ENCODE peak calls at places on chromosomes 16 and 17, in five cellular contexts. A is ascending aorta, T is mucosa of descending colon, G is pancreas, C is body of pancreas. Z is an unnamed sample.

GRCh38 chr16:28610595-28611270 is 889 bp upstream of the SULT1A1 start:
- DNase-seq in T (no peak), G (no peak), C (peak; percentile 27), A (no peak), Z (no peak)

GRCh38 chr17:18145811-18146210 is 37.3 kb downstream of the MYO15A start:
- DNase-seq in G (no peak), T (no peak), A (no peak), C (no peak), Z (no peak)

GRCh38 chr16:84568066-84568465 is 49.8 kb downstream of the COTL1 start:
- DNase-seq in T (no peak), C (no peak), A (no peak), G (no peak), Z (no peak)

GRCh38 chr16:3889059-3889458 is 8.5 kb upstream of the CREBBP start:
- DNase-seq in T (no peak), G (no peak), A (peak; percentile 2), C (no peak), Z (no peak)

GRCh38 chr16:4333308-4333638 is 17.4 kb downstream of the GLIS2 start:
- DNase-seq in T (no peak), G (no peak), C (no peak), A (no peak), Z (no peak)

GRCh38 chr17:1718362-1719165 is 5.9 kb upstream of the WDR81 start:
- DNase-seq in A (no peak), T (peak; percentile 61), C (no peak), G (no peak), Z (peak; percentile 67)

GRCh38 chr17:81961554-81962498 is 839 bp upstream of the NOTUM start:
- DNase-seq in C (no peak), T (no peak), G (peak; percentile 78), A (no peak), Z (no peak)

GRCh38 chr16:85571813-85572619 is 41.1 kb upstream of the GSE1 start:
- DNase-seq in A (no peak), T (no peak), C (no peak), G (no peak), Z (no peak)

GRCh38 chr17:1714488-1714979 is 4.4 kb upstream of the TLCD2 start:
- DNase-seq in G (peak; percentile 97), C (peak; percentile 98), T (peak; percentile 97), A (peak; percentile 100), Z (peak; percentile 98)

GRCh38 chr17:78442648-78443128 is 64.2 kb downstream of the PGS1 start:
- DNase-seq in A (peak; percentile 87), G (peak; percentile 38), T (peak; percentile 81), C (peak; percentile 28), Z (peak; percentile 90)

GRCh38 chr17:70169707-70170597 is 620 bp downstream of the KCNJ2 start:
- DNase-seq in A (no peak), T (no peak), G (no peak), C (no peak), Z (no peak)

GRCh38 chr17:5513610-5514009 is 27.2 kb downstream of the MIS12 start:
- DNase-seq in T (no peak), A (peak; percentile 12), C (no peak), G (no peak), Z (no peak)

GRCh38 chr17:28379814-28380571 is 8.5 kb downstream of the SARM1 start:
- DNase-seq in C (no peak), G (no peak), T (no peak), A (no peak), Z (peak; percentile 37)

GRCh38 chr17:57293077-57293476 is 36.8 kb downstream of the MSI2 start:
- DNase-seq in G (no peak), A (no peak), C (peak; percentile 61), T (no peak), Z (no peak)

GRCh38 chr17:81002409-81003361 is 11.0 kb downstream of the CHMP6 start:
- DNase-seq in T (peak; percentile 88), A (no peak), G (peak; percentile 82), C (peak; percentile 72), Z (peak; percentile 72)

GRCh38 chr17:81126281-81127132 is 38.8 kb upstream of the PVALEF start:
- DNase-seq in C (no peak), A (no peak), G (no peak), T (no peak), Z (no peak)

GRCh38 chr17:11446316-11446715 is 152.0 kb upstream of the DNAH9 start:
- DNase-seq in T (no peak), G (no peak), A (no peak), C (no peak), Z (no peak)

GRCh38 chr17:17702370-17702769 is 21.1 kb downstream of the RAI1 start:
- DNase-seq in C (no peak), T (no peak), G (no peak), A (no peak), Z (no peak)

GRCh38 chr16:57999366-57999970 is 1.0 kb downstream of the ZNF319 start:
- DNase-seq in G (no peak), T (no peak), C (no peak), A (no peak), Z (no peak)

GRCh38 chr17:50198026-50198669 is 3.3 kb downstream of the COL1A1 start:
- DNase-seq in T (peak; percentile 52), G (no peak), A (peak; percentile 84), C (peak; percentile 56), Z (no peak)

GRCh38 chr17:74513987-74514631 is 17.2 kb downstream of the CD300LB start:
- DNase-seq in A (no peak), G (no peak), T (no peak), C (no peak), Z (no peak)

GRCh38 chr17:65886240-65886639 is 305.7 kb downstream of the CEP112 start:
- DNase-seq in T (no peak), A (no peak), G (no peak), C (no peak), Z (no peak)

GRCh38 chr16:85369741-85370528 is 243.2 kb upstream of the GSE1 start:
- DNase-seq in G (peak; percentile 82), A (peak; percentile 87), C (peak; percentile 59), T (peak; percentile 78), Z (peak; percentile 82)

GRCh38 chr17:56661906-56662305 is 68.4 kb downstream of the NOG start:
- DNase-seq in T (no peak), A (no peak), G (no peak), C (no peak), Z (no peak)

GRCh38 chr16:83928341-83929055 is 24.5 kb upstream of the OSGIN1 start:
- DNase-seq in C (no peak), T (peak; percentile 33), A (no peak), G (peak; percentile 19), Z (no peak)

GRCh38 chr17:40023590-40024292 is 8.5 kb downstream of the CSF3 start:
- DNase-seq in C (peak; percentile 63), T (peak; percentile 88), G (no peak), A (no peak), Z (peak; percentile 87)

GRCh38 chr16:20905576-20905975 is 5.0 kb downstream of the LYRM1 start:
- DNase-seq in A (no peak), C (no peak), T (no peak), G (no peak), Z (no peak)

GRCh38 chr16:81095953-81096714 is at the start of gene GCSH:
- DNase-seq in T (peak; percentile 100), G (peak; percentile 100), C (peak; percentile 99), A (peak; percentile 99), Z (peak; percentile 100)

GRCh38 chr17:48606892-48607241 is 2.1 kb upstream of the HOXB6 start:
- DNase-seq in T (no peak), A (no peak), G (no peak), C (no peak), Z (no peak)

GRCh38 chr16:1936945-1937479 is 6.0 kb downstream of the MSRB1 start:
- DNase-seq in C (no peak), T (no peak), A (no peak), G (peak; percentile 54), Z (no peak)

GRCh38 chr17:45813051-45813731 is 29.1 kb downstream of the CRHR1 start:
- DNase-seq in G (peak; percentile 29), A (no peak), C (no peak), T (no peak), Z (no peak)
- TF ChIP-seq CTCF in G (no peak), A (no peak), C (no peak), T (no peak), Z (no peak)

DNA sequence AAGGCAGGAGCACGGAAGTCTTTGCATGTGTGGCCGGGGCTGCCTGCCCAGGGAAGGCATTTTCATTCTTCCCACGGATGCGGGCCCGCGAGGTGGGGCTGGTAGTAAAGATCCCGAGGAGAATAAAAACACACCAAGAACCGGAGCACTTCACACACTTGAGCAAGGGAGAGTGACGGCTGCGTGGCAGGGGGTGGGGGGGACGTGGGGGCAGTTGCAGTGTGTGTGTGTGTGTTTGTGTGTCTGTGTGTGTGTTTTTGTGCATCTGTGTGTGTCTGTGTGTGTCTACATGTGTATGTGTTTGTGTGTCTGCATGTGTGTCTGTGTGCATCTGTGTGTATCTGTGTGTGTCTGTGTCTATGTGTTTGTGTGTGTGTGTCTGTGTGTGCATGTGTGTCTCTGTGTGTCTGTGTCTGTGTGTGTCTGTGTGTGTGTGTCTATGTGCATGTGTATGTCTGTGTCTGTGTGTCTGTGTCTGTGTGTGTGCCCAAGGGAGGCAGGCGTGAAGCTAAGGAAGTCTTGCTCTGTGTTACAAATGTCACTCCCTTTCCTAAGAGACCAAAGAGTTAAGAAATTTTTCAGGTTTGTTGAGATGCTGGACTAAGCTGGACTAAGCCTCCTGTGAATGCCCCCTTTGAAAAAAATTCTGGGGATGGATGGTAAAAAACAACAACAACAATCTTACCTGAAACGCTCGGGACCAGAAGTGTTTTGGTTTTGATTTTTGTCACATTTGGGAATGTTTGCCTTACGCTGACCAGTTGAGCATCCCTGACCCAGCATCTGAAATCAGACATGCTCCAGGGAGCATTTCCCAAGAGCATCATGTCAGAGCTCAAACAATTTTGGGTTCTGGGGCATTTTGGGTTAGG is 48.9 kb upstream of the ZNF469 start:
- DNase-seq in A (no peak), T (no peak), C (no peak), G (peak; percentile 15), Z (no peak)
- H3K4me3 ChIP-seq in A (no peak overlapping the region), T (no peak overlapping the region), C (no peak overlapping the region), G (no peak overlapping the region), Z (no peak overlapping the region)

DNA sequence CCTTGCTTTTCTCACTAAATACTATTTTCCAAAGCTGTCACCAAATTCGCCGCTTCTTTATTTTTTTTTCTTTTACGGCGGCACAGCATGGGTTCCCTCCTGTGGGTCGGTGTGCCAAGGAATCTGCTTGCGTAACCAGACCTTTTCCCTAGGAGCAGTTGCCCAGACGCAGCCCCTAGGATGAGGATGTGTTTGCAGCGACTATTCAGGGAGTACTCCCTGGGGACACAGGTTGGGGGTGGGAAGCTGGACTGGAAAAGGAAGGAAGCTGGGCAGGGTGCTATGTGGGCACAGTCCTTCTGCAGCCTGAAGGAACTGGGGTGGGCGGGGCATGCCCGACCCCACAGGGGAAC is 49.0 kb upstream of the ZCCHC14 start:
- DNase-seq in T (no peak), C (no peak), G (no peak), A (peak; percentile 89), Z (no peak)
- H3K4me1 ChIP-seq in T (peaks cover 6% of the 10 kb centered on the region), C (no peaks in the 10 kb centered on the region), G (no peaks in the 10 kb centered on the region), A (peaks cover 6% of the 10 kb centered on the region), Z (peaks cover 3% of the 10 kb centered on the region)

DNA sequence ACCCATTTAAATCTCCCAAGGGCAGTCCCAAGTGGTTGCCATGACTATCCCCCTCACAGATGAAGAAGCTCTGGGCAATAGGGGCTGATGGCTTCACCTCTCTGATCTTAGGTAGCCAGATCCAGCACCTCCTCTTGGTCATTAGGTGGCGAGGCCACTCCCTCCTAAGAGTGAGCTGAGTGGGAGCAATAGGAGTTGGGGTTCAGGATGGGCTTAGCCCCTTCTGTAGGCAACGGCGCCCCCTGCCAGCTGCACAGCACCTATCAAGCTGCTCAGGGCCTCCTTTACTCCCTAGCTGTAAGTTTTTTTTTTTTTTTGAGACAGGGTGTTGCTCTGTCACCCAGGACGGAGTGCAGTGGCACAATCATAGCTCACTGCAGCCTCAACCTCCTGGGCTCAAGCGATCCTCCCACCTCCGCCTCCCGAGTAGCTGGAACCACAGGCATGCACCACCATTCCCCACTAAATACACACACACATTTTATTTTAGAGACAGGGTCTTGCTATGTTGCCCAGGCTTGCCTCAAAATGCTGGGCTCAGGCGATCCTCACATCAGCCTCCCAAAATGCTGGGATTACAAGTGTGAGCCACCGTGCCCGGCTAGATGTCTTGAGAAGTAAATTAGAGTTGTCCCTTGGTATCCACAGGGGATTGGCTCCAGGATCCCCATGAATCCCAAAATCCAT is 3.5 kb upstream of the RRAD start:
- DNase-seq in A (no peak), C (no peak), T (no peak), G (peak; percentile 31), Z (no peak)
- TF ChIP-seq CTCF in A (no peak), C (no peak), T (no peak), G (no peak), Z (peak; percentile 31)